ENCODE peak calls at places on chromosome 14, in six cellular contexts. D is fibroblast of lung, N is sigmoid colon, V is left lung, Q is fibroblast of pulmonary artery, W is neural crest cell. J is an unnamed sample.
A peak's percentile ranks its signal among the peaks of the same experiment; 100 is the strongest.

GRCh38 chr14:92510972-92511371 is 2.6 kb upstream of the RIN3 start:
- DNase-seq in N (peak; percentile 58), D (no peak), V (no peak), Q (no peak), W (no peak), J (no peak)

GRCh38 chr14:95319312-95320075 is at the start of gene CLMN:
- DNase-seq in N (no peak), D (peak; percentile 21), W (peak; percentile 27), V (no peak), Q (peak; percentile 27), J (peak; percentile 67)

GRCh38 chr14:85437143-85437542 is 92.8 kb upstream of the FLRT2 start:
- DNase-seq in W (no peak), Q (peak; percentile 36), D (peak; percentile 96), V (no peak), N (no peak), J (no peak)

GRCh38 chr14:32102968-32103367 is 25.9 kb downstream of the ARHGAP5 start:
- DNase-seq in V (no peak), D (no peak), Q (no peak), N (no peak), W (no peak), J (no peak)

GRCh38 chr14:20998674-20999366 is at the start of gene SLC39A2:
- DNase-seq in Q (peak; percentile 69), W (no peak), D (peak; percentile 76), V (peak; percentile 69), N (no peak), J (no peak)

GRCh38 chr14:64053694-64054669 is 201.2 kb downstream of the SYNE2 start:
- DNase-seq in Q (peak; percentile 22), N (no peak), D (peak; percentile 12), V (no peak), W (no peak), J (no peak)

GRCh38 chr14:105862581-105863239 is 336.3 kb downstream of the TMEM121 start:
- DNase-seq in Q (no peak), V (peak; percentile 22), W (no peak), D (no peak), N (peak; percentile 29), J (no peak)

GRCh38 chr14:65783576-65783975 is 371.0 kb downstream of the FUT8 start:
- DNase-seq in V (no peak), W (no peak), N (no peak), Q (no peak), D (peak; percentile 30), J (no peak)

GRCh38 chr14:96979611-96980074 is 182.5 kb downstream of the VRK1 start:
- DNase-seq in V (no peak), W (no peak), D (no peak), N (no peak), Q (no peak), J (no peak)

GRCh38 chr14:21822109-21822508 is 148.5 kb upstream of the OR4E1 start:
- DNase-seq in Q (no peak), N (no peak), D (no peak), V (no peak), W (no peak), J (no peak)

GRCh38 chr14:94940263-94940993 is 170.5 kb upstream of the GSC start:
- DNase-seq in W (no peak), D (no peak), N (peak; percentile 50), V (no peak), Q (no peak), J (no peak)

GRCh38 chr14:104082807-104083206 is 2.7 kb upstream of the ASPG start:
- DNase-seq in Q (no peak), D (no peak), W (no peak), N (no peak), V (peak; percentile 38), J (no peak)

GRCh38 chr14:62800577-62800976 is 244.7 kb downstream of the KCNH5 start:
- DNase-seq in Q (no peak), V (no peak), N (no peak), D (no peak), W (no peak), J (no peak)

GRCh38 chr14:42947991-42948390 is 1341.3 kb downstream of the LRFN5 start:
- DNase-seq in D (no peak), N (no peak), Q (peak; percentile 6), V (no peak), W (no peak), J (no peak)

GRCh38 chr14:84482256-84483071 is 1047.5 kb upstream of the FLRT2 start:
- DNase-seq in W (no peak), V (no peak), D (peak; percentile 83), N (no peak), Q (peak; percentile 67), J (no peak)

DNA sequence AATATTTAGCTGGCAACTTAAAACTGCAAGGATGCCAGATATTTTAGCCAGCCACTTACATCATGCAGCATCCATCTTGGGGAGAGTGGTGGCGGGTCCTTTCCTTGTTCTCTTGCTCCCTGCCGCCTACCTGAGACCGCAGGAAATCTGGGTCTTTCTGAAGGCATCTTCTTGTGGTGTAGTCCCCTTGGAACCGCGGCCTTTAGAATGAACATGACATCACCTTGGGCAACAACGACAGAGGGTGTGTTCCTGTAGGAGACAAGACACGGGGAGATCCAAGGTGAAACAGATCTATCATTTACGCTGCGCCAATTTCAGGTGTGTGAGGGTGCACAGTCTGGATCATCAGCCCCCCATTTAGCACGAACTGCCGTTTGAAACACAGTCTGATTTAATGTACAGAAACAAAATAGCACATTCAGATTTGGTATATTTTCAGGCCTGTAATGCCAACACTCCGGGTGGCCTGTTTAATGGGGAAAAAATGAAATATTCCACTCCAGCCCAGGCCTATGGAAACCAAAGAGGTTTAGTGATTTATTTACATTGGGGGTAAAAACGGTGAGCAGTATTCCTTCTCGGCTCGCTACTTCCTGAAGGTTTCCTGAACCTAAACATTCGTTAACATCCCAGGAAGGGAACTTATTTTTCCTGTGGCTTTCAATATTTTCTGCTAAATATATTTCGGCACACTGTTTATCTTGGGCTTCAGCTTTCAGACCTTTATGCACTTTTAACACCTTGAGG is 12.7 kb upstream of the IRF2BPL start:
- DNase-seq in W (no peak), Q (no peak), D (no peak), N (peak; percentile 74), V (no peak), J (no peak)
- TF ChIP-seq CTCF in W (no peak), Q (no peak), D (no peak), N (no peak), V (no peak), J (no peak)

DNA sequence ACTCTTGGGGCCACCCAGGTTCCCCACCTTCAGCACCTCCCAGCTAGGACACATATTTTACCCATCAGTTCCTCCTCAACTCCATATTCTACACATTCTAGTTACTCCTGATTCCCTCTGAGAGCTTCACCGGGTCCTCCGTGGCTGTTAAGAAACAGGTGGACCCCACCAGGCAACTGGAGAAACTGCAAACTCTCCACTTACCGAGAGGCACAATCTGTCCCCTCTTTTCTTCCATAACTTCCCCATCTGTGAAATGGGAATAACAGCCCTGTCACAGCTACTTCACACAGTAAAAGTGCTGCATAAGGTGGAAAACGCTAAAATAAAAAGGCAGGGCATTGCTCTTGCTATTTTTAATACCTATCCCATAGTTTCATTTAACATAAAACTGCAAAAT is 1.5 kb downstream of the SLC7A8 start:
- DNase-seq in Q (no peak), D (no peak), V (no peak), W (no peak), N (no peak), J (no peak)
- TF ChIP-seq CTCF in Q (no peak), D (no peak), V (no peak), W (no peak), N (no peak), J (no peak)

GRCh38 chr14:51430079-51430478 is 190.0 kb downstream of the TMX1 start:
- DNase-seq in V (no peak), W (no peak), N (no peak), D (peak; percentile 7), Q (no peak), J (no peak)

GRCh38 chr14:51430600-51430999 is 190.6 kb downstream of the TMX1 start:
- DNase-seq in W (peak; percentile 21), D (peak; percentile 69), N (no peak), Q (no peak), V (no peak), J (no peak)

GRCh38 chr14:51431033-51431709 is 191.1 kb downstream of the TMX1 start:
- DNase-seq in V (no peak), N (no peak), Q (peak; percentile 24), W (no peak), D (no peak), J (no peak)

GRCh38 chr14:51431741-51432140 is 191.7 kb downstream of the TMX1 start:
- DNase-seq in W (no peak), D (no peak), V (no peak), Q (no peak), N (no peak), J (no peak)

DNA sequence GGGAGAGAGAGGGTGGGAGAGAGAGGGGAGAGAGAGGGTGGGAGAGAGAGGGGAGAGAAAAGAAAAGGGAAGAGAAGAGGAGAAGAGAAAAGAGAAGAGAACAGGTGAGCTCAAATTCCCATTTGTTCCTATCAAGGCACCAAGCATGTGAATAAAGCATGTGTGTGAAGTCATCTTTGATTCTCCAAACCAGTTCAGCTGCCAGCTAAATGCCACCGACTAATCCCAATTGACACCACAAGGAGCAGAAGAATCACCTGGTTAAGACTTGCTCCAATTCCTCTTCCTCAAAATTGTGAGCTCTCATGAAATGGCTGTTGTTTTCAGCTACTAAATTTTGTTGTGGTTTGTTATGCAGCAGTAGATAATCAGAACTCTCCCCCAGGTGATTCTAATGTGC is 188.9 kb downstream of the TMX1 start:
- DNase-seq in V (no peak), Q (no peak), N (no peak), D (no peak), W (no peak), J (no peak)
- TF ChIP-seq CTCF in V (no peak), Q (no peak), N (no peak), D (no peak), W (no peak), J (no peak)

GRCh38 chr14:60242420-60242819 is 6.6 kb upstream of the PPM1A start:
- DNase-seq in N (no peak), Q (no peak), V (no peak), D (no peak), W (no peak), J (peak; percentile 50)

GRCh38 chr14:60235440-60235839 is 13.6 kb upstream of the PPM1A start:
- DNase-seq in N (no peak), Q (no peak), V (no peak), D (no peak), W (no peak), J (no peak)

GRCh38 chr14:60241091-60241490 is 7.9 kb upstream of the PPM1A start:
- DNase-seq in Q (no peak), W (no peak), D (no peak), V (no peak), N (no peak), J (no peak)

GRCh38 chr14:60238955-60239354 is 10.1 kb upstream of the PPM1A start:
- DNase-seq in D (no peak), V (no peak), W (no peak), Q (no peak), N (no peak), J (no peak)

DNA sequence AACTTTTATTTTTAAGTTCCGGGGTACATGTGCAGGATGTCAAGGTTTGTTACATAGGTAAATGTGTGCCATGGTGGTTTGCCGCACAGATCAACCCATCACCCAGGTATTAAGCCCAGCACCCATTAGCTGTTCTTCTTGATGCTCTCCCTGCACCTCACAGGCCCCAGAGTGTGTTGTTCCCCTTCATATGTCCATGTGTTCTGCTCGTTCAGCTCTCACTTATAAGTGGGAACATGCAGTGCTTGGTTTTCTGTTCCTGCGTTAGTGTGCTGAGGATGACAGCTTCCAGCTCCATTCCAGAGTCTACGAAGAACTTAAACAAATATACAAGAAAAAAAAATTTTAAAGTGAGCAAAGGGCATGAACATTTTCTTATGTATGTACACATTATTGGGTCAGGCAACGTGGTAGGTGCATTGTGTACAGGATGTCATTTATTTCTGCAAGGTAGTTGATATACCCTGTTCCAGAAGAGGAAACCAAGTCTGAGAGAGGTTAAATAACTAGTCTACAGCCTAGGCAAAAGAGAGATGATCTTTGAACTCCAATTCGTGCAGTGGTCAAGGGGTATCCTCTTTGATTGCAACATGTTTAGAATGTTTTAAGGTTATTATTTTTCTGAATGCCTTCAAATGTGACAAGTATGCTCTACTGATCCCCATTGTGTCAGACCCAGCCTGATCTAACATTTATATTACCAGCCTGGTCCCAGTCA is 8.7 kb upstream of the PPM1A start:
- DNase-seq in V (no peak), Q (no peak), D (no peak), N (no peak), W (no peak), J (no peak)
- TF ChIP-seq CTCF in V (no peak), Q (no peak), D (no peak), N (no peak), W (no peak), J (no peak)

J was measured in CD14-positive monocyte.